ENCODE peak calls at places on chromosome 20, in nine cellular contexts. S, B, N, R, L, J, C, T and M are unnamed samples.

GRCh38 chr20:50515471-50516106 is 5.4 kb downstream of the PTPN1 start:
- DNase-seq in S (no peak), B (no peak), N (no peak), R (no peak), L (no peak), J (no peak), C (no peak), T (no peak), M (no peak)

GRCh38 chr20:16758459-16759160 is 10.5 kb downstream of the OTOR start:
- DNase-seq in S (no peak), B (no peak), N (no peak), R (peak), L (no peak), J (no peak), C (no peak), T (no peak), M (no peak)

GRCh38 chr20:44187054-44187762 is at the start of gene JPH2:
- DNase-seq in S (no peak), B (no peak), N (peak), R (peak), L (peak), J (no peak), C (no peak), T (peak), M (peak)

GRCh38 chr20:49490689-49491088 is 8.2 kb upstream of the KCNB1 start:
- DNase-seq in S (no peak), B (no peak), N (no peak), R (no peak), L (no peak), J (no peak), C (no peak), T (no peak), M (no peak)

GRCh38 chr20:44087051-44087856 is 99.7 kb downstream of the JPH2 start:
- DNase-seq in S (no peak), B (no peak), N (no peak), R (no peak), L (no peak), J (no peak), C (no peak), T (no peak), M (no peak)

GRCh38 chr20:7996898-7997297 is 22.7 kb downstream of the TMX4 start:
- DNase-seq in S (no peak), B (no peak), N (no peak), R (no peak), L (no peak), J (no peak), C (no peak), T (no peak), M (no peak)

GRCh38 chr20:57680934-57681914 is 28.6 kb downstream of the PMEPA1 start:
- DNase-seq in S (no peak), B (peak), N (no peak), R (no peak), L (no peak), J (no peak), C (no peak), T (no peak), M (no peak)

GRCh38 chr20:47211036-47211435 is 145.5 kb downstream of the ZMYND8 start:
- DNase-seq in S (no peak), B (no peak), N (no peak), R (no peak), L (no peak), J (no peak), C (no peak), T (no peak), M (no peak)

GRCh38 chr20:35443003-35443402 is 5.0 kb upstream of the GDF5 start:
- DNase-seq in S (no peak), B (no peak), N (no peak), R (peak), L (no peak), J (no peak), C (no peak), T (no peak), M (no peak)

GRCh38 chr20:61657719-61658377 is 405.8 kb downstream of the CDH4 start:
- DNase-seq in S (no peak), B (no peak), N (no peak), R (no peak), L (no peak), J (no peak), C (no peak), T (no peak), M (no peak)

GRCh38 chr20:45470262-45470931 is 844 bp downstream of the WFDC2 start:
- DNase-seq in S (no peak), B (no peak), N (peak), R (no peak), L (peak), J (peak), C (no peak), T (peak), M (peak)

GRCh38 chr20:34522969-34523871 is 7.0 kb downstream of the DYNLRB1 start:
- DNase-seq in S (peak), B (no peak), N (peak), R (peak), L (peak), J (peak), C (no peak), T (peak), M (peak)

GRCh38 chr20:52105045-52105572 is 86.5 kb downstream of the ZFP64 start:
- DNase-seq in S (no peak), B (no peak), N (peak), R (peak), L (peak), J (no peak), C (no peak), T (peak), M (no peak)

GRCh38 chr20:63787302-63787701 is 43.8 kb downstream of the ZBTB46 start:
- DNase-seq in S (no peak), B (no peak), N (no peak), R (no peak), L (no peak), J (no peak), C (no peak), T (no peak), M (no peak)

GRCh38 chr20:11222243-11222642 is 548.4 kb upstream of the JAG1 start:
- DNase-seq in S (no peak), B (no peak), N (peak), R (no peak), L (no peak), J (no peak), C (no peak), T (no peak), M (peak)

GRCh38 chr20:7629880-7630279 is 310.4 kb downstream of the HAO1 start:
- DNase-seq in S (no peak), B (no peak), N (no peak), R (peak), L (no peak), J (no peak), C (no peak), T (no peak), M (no peak)

GRCh38 chr20:57964011-57964862 is 254.4 kb upstream of the PMEPA1 start:
- DNase-seq in S (no peak), B (no peak), N (no peak), R (no peak), L (no peak), J (no peak), C (no peak), T (no peak), M (no peak)